ENCODE peak calls at places on chromosomes 2 and 18, in five cellular contexts. W is SK-N-SH, I is K562, V is GM12878, O is HepG2. S is an unnamed sample.

GRCh38 chr2:204967199-204967995 is 422.1 kb downstream of the PARD3B start:
- DNase-seq in W (peak), I (no peak), V (no peak), O (no peak), S (no peak)

GRCh38 chr2:205571300-205571858 is 110.9 kb upstream of the NRP2 start:
- DNase-seq in W (no peak), I (no peak), V (no peak), O (no peak), S (no peak)

GRCh38 chr2:20378891-20379519 is 28.4 kb upstream of the PUM2 start:
- DNase-seq in W (peak), I (peak), V (no peak), O (peak), S (peak)

GRCh38 chr2:116499389-116499788 is 1315.1 kb upstream of the DDX18 start:
- DNase-seq in W (no peak), I (no peak), V (no peak), O (no peak), S (no peak)

GRCh38 chr2:121284424-121285076 is 452 bp downstream of the TFCP2L1 start:
- DNase-seq in W (peak), I (peak), V (no peak), O (no peak), S (no peak)

GRCh38 chr2:95343429-95344207 is 46.5 kb downstream of the KCNIP3 start:
- DNase-seq in W (no peak), I (no peak), V (no peak), O (no peak), S (no peak)

GRCh38 chr18:27017901-27018500 is 152.5 kb upstream of the AQP4 start:
- DNase-seq in W (peak), I (no peak), V (no peak), O (peak), S (no peak)

GRCh38 chr2:70141754-70142589 is 48.8 kb downstream of the C2orf42 start:
- DNase-seq in W (peak), I (peak), V (no peak), O (peak), S (peak)

GRCh38 chr2:99841749-99842148 is 300.6 kb downstream of the AFF3 start:
- DNase-seq in W (no peak), I (no peak), V (no peak), O (no peak), S (peak)

GRCh38 chr2:64018715-64019082 is 529 bp downstream of the VPS54 start:
- DNase-seq in W (no peak), I (peak), V (no peak), O (no peak), S (no peak)

GRCh38 chr2:48589170-48589767 is 28.4 kb upstream of the GTF2A1L start:
- DNase-seq in W (peak), I (peak), V (no peak), O (peak), S (peak)

GRCh38 chr2:107062173-107062572 is 176.2 kb upstream of the ST6GAL2 start:
- DNase-seq in W (no peak), I (no peak), V (no peak), O (no peak), S (no peak)

GRCh38 chr18:27844416-27844792 is 332.5 kb downstream of the CDH2 start:
- DNase-seq in W (no peak), I (no peak), V (no peak), O (no peak), S (peak)

GRCh38 chr2:36695746-36696415 is 626 bp upstream of the VIT start:
- DNase-seq in W (peak), I (no peak), V (no peak), O (no peak), S (peak)

GRCh38 chr2:172427256-172427989 is at the start of gene ITGA6:
- DNase-seq in W (peak), I (peak), V (no peak), O (peak), S (peak)

GRCh38 chr2:33086400-33087015 is 139.8 kb downstream of the LTBP1 start:
- DNase-seq in W (no peak), I (no peak), V (no peak), O (no peak), S (peak)

GRCh38 chr2:226446406-226447001 is 353.1 kb downstream of the IRS1 start:
- DNase-seq in W (no peak), I (no peak), V (no peak), O (no peak), S (peak)

GRCh38 chr18:38980420-38980819 is 1414.8 kb upstream of the CELF4 start:
- DNase-seq in W (no peak), I (no peak), V (no peak), O (no peak), S (no peak)

GRCh38 chr18:67402543-67402942 is 114.0 kb downstream of the DSEL start:
- DNase-seq in W (no peak), I (no peak), V (no peak), O (no peak), S (peak)

GRCh38 chr2:104768694-104769093 is 85.2 kb upstream of the POU3F3 start:
- DNase-seq in W (no peak), I (no peak), V (no peak), O (no peak), S (no peak)

GRCh38 chr2:120378605-120379004 is 32.7 kb downstream of the INHBB start:
- DNase-seq in W (no peak), I (no peak), V (no peak), O (no peak), S (no peak)

GRCh38 chr2:98013407-98014042 is 17.8 kb upstream of the TMEM131 start:
- DNase-seq in W (no peak), I (no peak), V (no peak), O (peak), S (peak)

GRCh38 chr2:222000326-222000725 is 298.5 kb downstream of the PAX3 start:
- DNase-seq in W (no peak), I (no peak), V (no peak), O (no peak), S (peak)

GRCh38 chr18:25503567-25504081 is 151.7 kb upstream of the ZNF521 start:
- DNase-seq in W (peak), I (no peak), V (no peak), O (peak), S (peak)

GRCh38 chr2:218898109-218898878 is 17.6 kb downstream of the WNT10A start:
- DNase-seq in W (peak), I (peak), V (no peak), O (peak), S (peak)

GRCh38 chr2:149679286-149679685 is 91.7 kb upstream of the MMADHC start:
- DNase-seq in W (no peak), I (no peak), V (no peak), O (no peak), S (peak)

GRCh38 chr2:106995560-106995959 is 109.6 kb upstream of the ST6GAL2 start:
- DNase-seq in W (no peak), I (no peak), V (no peak), O (no peak), S (no peak)

GRCh38 chr2:164784376-164784775 is 57.2 kb downstream of the COBLL1 start:
- DNase-seq in W (no peak), I (no peak), V (no peak), O (no peak), S (no peak)
- TF ChIP-seq MXI1 in W (no peak), I (no peak), V (no peak), O (no peak), S (no peak)

GRCh38 chr18:7064346-7064745 is 53.3 kb downstream of the LAMA1 start:
- DNase-seq in W (no peak), I (no peak), V (no peak), O (no peak), S (no peak)
- TF ChIP-seq MXI1 in W (no peak), I (no peak), V (no peak), O (no peak), S (no peak)

GRCh38 chr2:14678754-14679153 is 46.2 kb downstream of the LRATD1 start:
- DNase-seq in W (no peak), I (no peak), V (no peak), O (no peak), S (no peak)
- TF ChIP-seq MXI1 in W (no peak), I (no peak), V (no peak), O (no peak), S (no peak)

GRCh38 chr2:26279886-26280285 is 35.1 kb downstream of the HADHB start:
- DNase-seq in W (no peak), I (no peak), V (no peak), O (no peak), S (no peak)

GRCh38 chr2:26285931-26286330 is 41.2 kb downstream of the HADHB start:
- DNase-seq in W (no peak), I (no peak), V (no peak), O (no peak), S (no peak)

GRCh38 chr2:26283606-26284005 is 38.9 kb downstream of the HADHB start:
- DNase-seq in W (no peak), I (no peak), V (no peak), O (no peak), S (no peak)

GRCh38 chr2:26284132-26284531 is 39.4 kb downstream of the HADHB start:
- DNase-seq in W (no peak), I (no peak), V (no peak), O (no peak), S (peak)

DNA sequence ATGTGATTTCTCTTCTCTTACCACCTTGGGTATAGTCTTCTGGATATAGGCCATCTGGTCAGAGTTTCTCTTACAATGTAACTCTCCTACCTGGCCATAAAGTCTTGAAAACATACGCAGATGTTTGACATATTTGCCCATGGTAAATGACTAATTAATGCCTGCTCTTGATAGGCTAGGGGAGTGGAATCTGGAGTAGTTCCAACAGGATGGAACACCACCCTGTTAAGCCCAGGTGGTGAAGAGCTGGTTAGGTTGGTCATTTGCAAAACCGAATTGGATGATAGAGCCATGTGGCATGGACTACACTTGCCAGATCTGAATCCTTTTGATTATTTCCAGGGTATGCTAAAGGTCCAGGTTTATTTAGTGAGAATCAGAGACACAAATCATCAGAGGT is 36.5 kb downstream of the HADHB start:
- DNase-seq in W (no peak), I (no peak), V (no peak), O (no peak), S (no peak)
- TF ChIP-seq MXI1 in W (no peak), I (no peak), V (no peak), O (no peak), S (no peak)

GRCh38 chr2:181074457-181074856 is 94.1 kb downstream of the UBE2E3 start:
- DNase-seq in W (no peak), I (no peak), V (no peak), O (no peak), S (peak)
- TF ChIP-seq MXI1 in W (no peak), I (no peak), V (no peak), O (no peak), S (no peak)

GRCh38 chr18:52748343-52748742 is 408.3 kb downstream of the DCC start:
- DNase-seq in W (no peak), I (no peak), V (no peak), O (no peak), S (no peak)
- TF ChIP-seq MXI1 in W (no peak), I (no peak), V (no peak), O (no peak), S (no peak)

GRCh38 chr18:306608-307255 is 38.9 kb upstream of the THOC1 start:
- DNase-seq in W (no peak), I (no peak), V (no peak), O (no peak), S (no peak)
- TF ChIP-seq MXI1 in W (no peak), I (no peak), V (no peak), O (no peak), S (no peak)

GRCh38 chr2:128362889-128363228 is 44.2 kb upstream of the HS6ST1 start:
- DNase-seq in W (no peak), I (no peak), V (no peak), O (no peak), S (peak)
- TF ChIP-seq MXI1 in W (no peak), I (no peak), V (no peak), O (no peak), S (no peak)

GRCh38 chr2:8159966-8160603 is 521.8 kb upstream of the ID2 start:
- DNase-seq in W (no peak), I (no peak), V (peak), O (peak), S (no peak)
- TF ChIP-seq MXI1 in W (no peak), I (no peak), V (no peak), O (no peak), S (no peak)

DNA sequence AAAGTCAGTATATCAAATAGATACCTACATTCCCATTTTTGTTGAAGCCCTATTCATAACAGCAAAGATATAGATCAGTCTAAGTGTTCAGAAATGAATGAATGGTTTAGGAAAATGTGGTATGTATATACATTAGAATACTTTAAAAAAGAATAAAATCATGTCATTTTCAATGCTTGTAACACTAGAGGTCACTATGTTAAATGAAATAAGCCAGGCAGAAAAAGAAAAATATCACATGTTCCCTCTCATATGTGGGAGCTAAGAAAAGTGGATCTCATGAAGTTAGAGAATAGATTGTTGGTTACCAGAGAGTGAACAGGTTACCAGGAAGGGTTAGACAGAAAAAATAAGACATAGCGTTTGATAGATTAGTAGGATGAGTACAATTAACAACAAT is 1111.0 kb upstream of the SLC39A10 start:
- DNase-seq in W (no peak), I (no peak), V (no peak), O (peak), S (no peak)
- TF ChIP-seq MXI1 in W (no peak), I (no peak), V (no peak), O (no peak), S (no peak)